ENCODE peak calls at places on chromosomes 3 and 15, in seven cellular contexts. One of them, this sample, is unnamed.
A peak's percentile ranks its signal among the peaks of the same experiment; 100 is the strongest.

GRCh38 chr3:156657862-156658731 is 16.3 kb upstream of the TIPARP start:
- DNase-seq in HFFc6: no peak
- DNase-seq in pancreas: no peak
- DNase-seq in IMR-90: no peak
- DNase-seq in progenitor cell of endocrine pancreas: no peak
- DNase-seq in left lung: no peak
- DNase-seq in fibroblast of lung: no peak
- DNase-seq in this sample: no peak

GRCh38 chr3:64392001-64392400 is 166.7 kb upstream of the PRICKLE2 start:
- DNase-seq in HFFc6: peak; percentile 1
- DNase-seq in pancreas: no peak
- DNase-seq in IMR-90: peak; percentile 31
- DNase-seq in progenitor cell of endocrine pancreas: no peak
- DNase-seq in left lung: no peak
- DNase-seq in fibroblast of lung: no peak
- DNase-seq in this sample: no peak

GRCh38 chr15:70362350-70362749 is 264.6 kb upstream of the TLE3 start:
- DNase-seq in HFFc6: no peak
- DNase-seq in pancreas: no peak
- DNase-seq in IMR-90: no peak
- DNase-seq in progenitor cell of endocrine pancreas: no peak
- DNase-seq in left lung: peak; percentile 3
- DNase-seq in fibroblast of lung: no peak
- DNase-seq in this sample: peak; percentile 33

GRCh38 chr15:78061963-78062427 is 15.5 kb downstream of the TBC1D2B start:
- DNase-seq in HFFc6: peak; percentile 39
- DNase-seq in pancreas: no peak
- DNase-seq in IMR-90: peak; percentile 53
- DNase-seq in progenitor cell of endocrine pancreas: no peak
- DNase-seq in left lung: peak; percentile 48
- DNase-seq in fibroblast of lung: peak; percentile 50
- DNase-seq in this sample: no peak

GRCh38 chr3:65883614-65884013 is 155.1 kb downstream of the MAGI1 start:
- DNase-seq in HFFc6: peak; percentile 10
- DNase-seq in pancreas: no peak
- DNase-seq in IMR-90: peak; percentile 52
- DNase-seq in progenitor cell of endocrine pancreas: no peak
- DNase-seq in left lung: no peak
- DNase-seq in fibroblast of lung: peak; percentile 31
- DNase-seq in this sample: no peak

GRCh38 chr3:186963636-186964035 is 33.3 kb downstream of the ST6GAL1 start:
- DNase-seq in HFFc6: no peak
- DNase-seq in pancreas: no peak
- DNase-seq in IMR-90: no peak
- DNase-seq in progenitor cell of endocrine pancreas: no peak
- DNase-seq in left lung: no peak
- DNase-seq in fibroblast of lung: no peak
- DNase-seq in this sample: no peak

GRCh38 chr3:37537914-37538691 is 323.6 kb upstream of the CTDSPL start:
- DNase-seq in HFFc6: no peak
- DNase-seq in pancreas: no peak
- DNase-seq in IMR-90: no peak
- DNase-seq in progenitor cell of endocrine pancreas: no peak
- DNase-seq in left lung: no peak
- DNase-seq in fibroblast of lung: peak; percentile 56
- DNase-seq in this sample: no peak

GRCh38 chr3:49705390-49705960 is 14.0 kb downstream of the AMIGO3 start:
- DNase-seq in HFFc6: no peak
- DNase-seq in pancreas: no peak
- DNase-seq in IMR-90: no peak
- DNase-seq in progenitor cell of endocrine pancreas: no peak
- DNase-seq in left lung: no peak
- DNase-seq in fibroblast of lung: no peak
- DNase-seq in this sample: no peak

GRCh38 chr3:23588547-23588946 is 217.2 kb upstream of the UBE2E1 start:
- DNase-seq in HFFc6: no peak
- DNase-seq in pancreas: no peak
- DNase-seq in IMR-90: no peak
- DNase-seq in progenitor cell of endocrine pancreas: no peak
- DNase-seq in left lung: no peak
- DNase-seq in fibroblast of lung: no peak
- DNase-seq in this sample: no peak

GRCh38 chr15:72141171-72142084 is 23.2 kb downstream of the SENP8 start:
- DNase-seq in HFFc6: no peak
- DNase-seq in pancreas: no peak
- DNase-seq in IMR-90: no peak
- DNase-seq in progenitor cell of endocrine pancreas: no peak
- DNase-seq in left lung: no peak
- DNase-seq in fibroblast of lung: no peak
- DNase-seq in this sample: no peak

GRCh38 chr3:173191611-173192010 is 50.6 kb upstream of the SPATA16 start:
- DNase-seq in HFFc6: no peak
- DNase-seq in pancreas: no peak
- DNase-seq in IMR-90: peak; percentile 0
- DNase-seq in progenitor cell of endocrine pancreas: no peak
- DNase-seq in left lung: no peak
- DNase-seq in fibroblast of lung: peak; percentile 23
- DNase-seq in this sample: no peak

GRCh38 chr15:78243491-78243941 is 9.2 kb upstream of the ACSBG1 start:
- DNase-seq in HFFc6: no peak
- DNase-seq in pancreas: peak; percentile 45
- DNase-seq in IMR-90: peak; percentile 32
- DNase-seq in progenitor cell of endocrine pancreas: no peak
- DNase-seq in left lung: no peak
- DNase-seq in fibroblast of lung: peak; percentile 57
- DNase-seq in this sample: no peak

GRCh38 chr15:64688179-64688578 is 87.2 kb downstream of the RBPMS2 start:
- DNase-seq in HFFc6: no peak
- DNase-seq in pancreas: no peak
- DNase-seq in IMR-90: no peak
- DNase-seq in progenitor cell of endocrine pancreas: no peak
- DNase-seq in left lung: no peak
- DNase-seq in fibroblast of lung: no peak
- DNase-seq in this sample: no peak

GRCh38 chr15:75121547-75121946 is 80.1 kb upstream of the C15orf39 start:
- DNase-seq in HFFc6: no peak
- DNase-seq in pancreas: no peak
- DNase-seq in IMR-90: no peak
- DNase-seq in progenitor cell of endocrine pancreas: no peak
- DNase-seq in left lung: no peak
- DNase-seq in fibroblast of lung: no peak
- DNase-seq in this sample: no peak

GRCh38 chr15:75127186-75127585 is 74.5 kb upstream of the C15orf39 start:
- DNase-seq in HFFc6: no peak
- DNase-seq in pancreas: no peak
- DNase-seq in IMR-90: no peak
- DNase-seq in progenitor cell of endocrine pancreas: no peak
- DNase-seq in left lung: no peak
- DNase-seq in fibroblast of lung: no peak
- DNase-seq in this sample: no peak

GRCh38 chr15:75123395-75123794 is 78.3 kb upstream of the C15orf39 start:
- DNase-seq in HFFc6: peak; percentile 89
- DNase-seq in pancreas: no peak
- DNase-seq in IMR-90: peak; percentile 72
- DNase-seq in progenitor cell of endocrine pancreas: no peak
- DNase-seq in left lung: peak; percentile 22
- DNase-seq in fibroblast of lung: peak; percentile 86
- DNase-seq in this sample: no peak

GRCh38 chr15:75129788-75130187 is 71.9 kb upstream of the C15orf39 start:
- DNase-seq in HFFc6: no peak
- DNase-seq in pancreas: no peak
- DNase-seq in IMR-90: no peak
- DNase-seq in progenitor cell of endocrine pancreas: no peak
- DNase-seq in left lung: no peak
- DNase-seq in fibroblast of lung: no peak
- DNase-seq in this sample: no peak

DNA sequence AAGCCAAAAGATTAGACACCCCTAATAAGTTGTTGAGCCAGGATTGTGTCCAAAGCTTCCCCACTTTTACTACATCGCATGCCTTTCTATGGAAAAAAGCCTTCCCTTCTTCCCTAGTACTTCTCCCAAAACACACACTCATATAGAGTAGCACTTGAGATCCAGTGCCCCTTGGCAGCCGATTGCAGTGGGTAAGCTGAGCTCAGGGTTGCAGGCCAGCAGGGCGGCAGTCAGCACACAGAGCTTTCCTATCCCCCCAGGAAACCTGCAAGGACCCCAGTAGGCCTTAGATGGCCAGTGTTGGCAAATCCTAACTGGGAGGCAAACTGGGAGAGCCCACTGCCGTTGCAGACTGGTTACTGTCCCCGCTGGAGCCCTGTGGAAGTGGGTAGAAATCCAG is 75.7 kb upstream of the C15orf39 start:
- DNase-seq in HFFc6: no peak
- DNase-seq in pancreas: no peak
- DNase-seq in IMR-90: no peak
- DNase-seq in progenitor cell of endocrine pancreas: no peak
- DNase-seq in left lung: peak; percentile 47
- DNase-seq in fibroblast of lung: no peak
- DNase-seq in this sample: no peak
- TF ChIP-seq CTCF in HFFc6: no peak
- TF ChIP-seq CTCF in pancreas: no peak
- TF ChIP-seq CTCF in IMR-90: no peak
- TF ChIP-seq CTCF in progenitor cell of endocrine pancreas: no peak
- TF ChIP-seq CTCF in left lung: no peak
- TF ChIP-seq CTCF in fibroblast of lung: no peak
- TF ChIP-seq CTCF in this sample: no peak

GRCh38 chr15:57015360-57015759 is 96.9 kb downstream of the TCF12 start:
- DNase-seq in HFFc6: no peak
- DNase-seq in pancreas: no peak
- DNase-seq in IMR-90: no peak
- DNase-seq in progenitor cell of endocrine pancreas: no peak
- DNase-seq in left lung: no peak
- DNase-seq in fibroblast of lung: no peak
- DNase-seq in this sample: no peak

GRCh38 chr15:57015897-57016296 is 97.5 kb downstream of the TCF12 start:
- DNase-seq in HFFc6: no peak
- DNase-seq in pancreas: no peak
- DNase-seq in IMR-90: peak; percentile 62
- DNase-seq in progenitor cell of endocrine pancreas: no peak
- DNase-seq in left lung: no peak
- DNase-seq in fibroblast of lung: no peak
- DNase-seq in this sample: no peak

GRCh38 chr15:57019496-57020160 is 101.2 kb downstream of the TCF12 start:
- DNase-seq in HFFc6: no peak
- DNase-seq in pancreas: no peak
- DNase-seq in IMR-90: no peak
- DNase-seq in progenitor cell of endocrine pancreas: no peak
- DNase-seq in left lung: no peak
- DNase-seq in fibroblast of lung: no peak
- DNase-seq in this sample: no peak

GRCh38 chr15:57018151-57018550 is 99.7 kb downstream of the TCF12 start:
- DNase-seq in HFFc6: no peak
- DNase-seq in pancreas: no peak
- DNase-seq in IMR-90: no peak
- DNase-seq in progenitor cell of endocrine pancreas: no peak
- DNase-seq in left lung: no peak
- DNase-seq in fibroblast of lung: no peak
- DNase-seq in this sample: no peak

GRCh38 chr15:57017024-57017423 is 98.6 kb downstream of the TCF12 start:
- DNase-seq in HFFc6: no peak
- DNase-seq in pancreas: no peak
- DNase-seq in IMR-90: peak; percentile 20
- DNase-seq in progenitor cell of endocrine pancreas: no peak
- DNase-seq in left lung: no peak
- DNase-seq in fibroblast of lung: peak; percentile 42
- DNase-seq in this sample: no peak
- TF ChIP-seq CTCF in HFFc6: peak; percentile 58
- TF ChIP-seq CTCF in pancreas: no peak
- TF ChIP-seq CTCF in IMR-90: peak; percentile 34
- TF ChIP-seq CTCF in progenitor cell of endocrine pancreas: no peak
- TF ChIP-seq CTCF in left lung: no peak
- TF ChIP-seq CTCF in fibroblast of lung: peak; percentile 36
- TF ChIP-seq CTCF in this sample: no peak

GRCh38 chr3:12934431-12934830 is 93.1 kb upstream of the RPL32 start:
- DNase-seq in HFFc6: peak; percentile 51
- DNase-seq in pancreas: peak; percentile 54
- DNase-seq in IMR-90: no peak
- DNase-seq in progenitor cell of endocrine pancreas: no peak
- DNase-seq in left lung: no peak
- DNase-seq in fibroblast of lung: peak; percentile 25
- DNase-seq in this sample: no peak

GRCh38 chr3:12932754-12933153 is 91.4 kb upstream of the RPL32 start:
- DNase-seq in HFFc6: no peak
- DNase-seq in pancreas: no peak
- DNase-seq in IMR-90: no peak
- DNase-seq in progenitor cell of endocrine pancreas: no peak
- DNase-seq in left lung: no peak
- DNase-seq in fibroblast of lung: no peak
- DNase-seq in this sample: no peak

GRCh38 chr3:12933901-12934300 is 92.5 kb upstream of the RPL32 start:
- DNase-seq in HFFc6: no peak
- DNase-seq in pancreas: no peak
- DNase-seq in IMR-90: no peak
- DNase-seq in progenitor cell of endocrine pancreas: no peak
- DNase-seq in left lung: no peak
- DNase-seq in fibroblast of lung: no peak
- DNase-seq in this sample: no peak

GRCh38 chr3:12935861-12936830 is 94.8 kb upstream of the RPL32 start:
- DNase-seq in HFFc6: no peak
- DNase-seq in pancreas: no peak
- DNase-seq in IMR-90: no peak
- DNase-seq in progenitor cell of endocrine pancreas: no peak
- DNase-seq in left lung: no peak
- DNase-seq in fibroblast of lung: no peak
- DNase-seq in this sample: no peak

DNA sequence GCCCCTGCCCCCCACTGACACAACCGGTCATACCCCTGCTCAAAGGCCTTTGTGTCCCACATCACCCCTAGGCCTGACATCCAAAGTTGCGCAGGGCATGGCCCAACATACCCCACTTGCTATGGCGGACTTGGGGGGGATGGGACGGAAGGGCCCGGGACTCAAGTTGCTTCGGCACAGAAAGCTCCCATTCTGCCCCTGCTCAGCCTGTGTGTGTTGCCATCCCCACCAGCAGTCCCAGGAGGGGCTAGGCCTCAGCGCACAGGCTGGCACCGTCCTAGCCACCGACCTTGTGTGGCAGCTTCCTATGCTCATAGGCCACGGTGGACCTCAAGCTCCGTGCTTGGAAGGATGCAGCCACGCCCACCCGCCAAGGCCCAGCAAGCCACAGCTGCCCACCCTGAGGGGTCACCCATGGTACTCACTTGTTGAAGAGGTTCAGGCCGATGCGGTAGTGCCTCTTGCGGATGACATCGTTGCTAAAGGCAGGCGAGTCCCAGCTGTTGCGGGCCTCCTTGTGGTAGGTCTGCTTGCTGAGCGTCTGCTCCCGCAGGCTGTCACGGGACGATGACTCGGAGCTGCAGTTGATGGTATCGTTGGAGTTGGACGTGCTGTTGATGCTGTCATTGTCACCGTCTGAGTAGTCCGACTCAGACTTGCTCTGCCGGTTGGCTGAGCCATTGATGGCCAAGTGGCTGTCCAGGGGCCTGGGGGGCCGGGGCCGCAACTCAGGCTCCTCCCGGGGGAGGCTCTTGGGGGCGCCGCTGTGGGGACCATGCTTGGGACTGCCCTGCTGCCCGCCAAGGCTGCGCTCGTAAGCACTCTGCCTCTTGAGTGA is 93.9 kb upstream of the RPL32 start:
- DNase-seq in HFFc6: no peak
- DNase-seq in pancreas: no peak
- DNase-seq in IMR-90: no peak
- DNase-seq in progenitor cell of endocrine pancreas: no peak
- DNase-seq in left lung: no peak
- DNase-seq in fibroblast of lung: no peak
- DNase-seq in this sample: no peak
- TF ChIP-seq CTCF in HFFc6: peak; percentile 11
- TF ChIP-seq CTCF in pancreas: no peak
- TF ChIP-seq CTCF in IMR-90: no peak
- TF ChIP-seq CTCF in progenitor cell of endocrine pancreas: no peak
- TF ChIP-seq CTCF in left lung: no peak
- TF ChIP-seq CTCF in fibroblast of lung: no peak
- TF ChIP-seq CTCF in this sample: no peak

GRCh38 chr3:4711680-4711992 is 218.5 kb downstream of the ITPR1 start:
- DNase-seq in HFFc6: no peak
- DNase-seq in pancreas: no peak
- DNase-seq in IMR-90: no peak
- DNase-seq in progenitor cell of endocrine pancreas: no peak
- DNase-seq in left lung: no peak
- DNase-seq in fibroblast of lung: no peak
- DNase-seq in this sample: no peak
- TF ChIP-seq CTCF in HFFc6: peak; percentile 1
- TF ChIP-seq CTCF in pancreas: no peak
- TF ChIP-seq CTCF in IMR-90: no peak
- TF ChIP-seq CTCF in progenitor cell of endocrine pancreas: no peak
- TF ChIP-seq CTCF in left lung: no peak
- TF ChIP-seq CTCF in fibroblast of lung: no peak
- TF ChIP-seq CTCF in this sample: no peak

This sample was measured in mesothelial cell of epicardium.